ENCODE peak calls at places on chromosomes 4 and X, in four cellular contexts. U is suprapubic skin, F is body of pancreas, X is lung. W is an unnamed sample.

GRCh38 chr4:146646601-146647000 is 7.9 kb downstream of the POU4F2 start:
- DNase-seq in U (no peak), F (no peak), X (no peak), W (no peak)

GRCh38 chr4:137238456-137238855 is 293.8 kb downstream of the PCDH18 start:
- DNase-seq in U (no peak), F (no peak), X (no peak), W (no peak)

GRCh38 chr4:98746936-98747658 is 88.7 kb upstream of the TSPAN5 start:
- DNase-seq in U (no peak), F (no peak), X (no peak), W (no peak)

GRCh38 chr4:6688879-6689505 is 4.7 kb upstream of the S100P start:
- DNase-seq in U (no peak), F (no peak), X (no peak), W (no peak)

GRCh38 chr4:34181311-34181808 is 2063.0 kb downstream of the ARAP2 start:
- DNase-seq in U (no peak), F (no peak), X (no peak), W (no peak)

GRCh38 chr4:139740531-139741041 is 75.0 kb downstream of the MGST2 start:
- DNase-seq in U (peak; percentile 79), F (peak; percentile 74), X (peak; percentile 52), W (peak; percentile 85)

GRCh38 chr4:40340034-40340433 is 4.9 kb downstream of the CHRNA9 start:
- DNase-seq in U (no peak), F (no peak), X (no peak), W (no peak)

GRCh38 chr4:105113800-105114199 is 32.9 kb upstream of the TET2 start:
- DNase-seq in U (no peak), F (no peak), X (no peak), W (no peak)

GRCh38 chr4:169485791-169486742 is 126.3 kb downstream of the NEK1 start:
- DNase-seq in U (no peak), F (peak; percentile 33), X (no peak), W (no peak)

DNA sequence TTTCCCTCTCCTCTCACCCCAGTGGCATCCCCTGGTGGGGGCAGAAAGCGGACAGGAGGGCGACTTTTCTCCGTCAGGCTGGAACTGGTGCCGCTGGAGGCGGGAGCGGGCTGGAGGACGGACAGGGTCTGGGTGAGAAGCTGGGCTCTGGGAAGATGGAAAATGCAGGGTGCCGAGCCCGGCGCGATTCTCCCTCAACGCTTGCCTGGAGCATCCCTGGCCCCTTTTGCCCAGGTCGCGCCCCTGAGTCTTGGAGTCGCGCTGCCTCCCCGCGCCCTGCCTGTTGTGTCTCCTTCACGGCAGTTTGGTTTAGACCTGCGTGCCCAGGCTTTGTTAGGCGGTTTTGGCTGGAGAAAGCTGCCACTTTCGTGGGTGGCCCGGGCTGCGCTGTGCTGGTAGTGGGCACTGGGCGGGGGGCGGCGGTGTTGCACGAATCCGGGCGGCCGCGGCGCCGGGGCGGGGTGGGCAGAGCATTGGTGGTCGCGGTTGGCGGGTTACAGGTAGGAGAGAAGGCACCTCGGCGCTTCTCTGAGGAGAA is 2.0 kb downstream of the ADGRL3 start:
- DNase-seq in U (peak; percentile 49), F (no peak), X (no peak), W (peak; percentile 24)
- H3K4me3 ChIP-seq in U (peak overlapping the region; percentile 67), F (no peak overlapping the region), X (peak overlapping the region; percentile 51), W (peak overlapping the region; percentile 83)

DNA sequence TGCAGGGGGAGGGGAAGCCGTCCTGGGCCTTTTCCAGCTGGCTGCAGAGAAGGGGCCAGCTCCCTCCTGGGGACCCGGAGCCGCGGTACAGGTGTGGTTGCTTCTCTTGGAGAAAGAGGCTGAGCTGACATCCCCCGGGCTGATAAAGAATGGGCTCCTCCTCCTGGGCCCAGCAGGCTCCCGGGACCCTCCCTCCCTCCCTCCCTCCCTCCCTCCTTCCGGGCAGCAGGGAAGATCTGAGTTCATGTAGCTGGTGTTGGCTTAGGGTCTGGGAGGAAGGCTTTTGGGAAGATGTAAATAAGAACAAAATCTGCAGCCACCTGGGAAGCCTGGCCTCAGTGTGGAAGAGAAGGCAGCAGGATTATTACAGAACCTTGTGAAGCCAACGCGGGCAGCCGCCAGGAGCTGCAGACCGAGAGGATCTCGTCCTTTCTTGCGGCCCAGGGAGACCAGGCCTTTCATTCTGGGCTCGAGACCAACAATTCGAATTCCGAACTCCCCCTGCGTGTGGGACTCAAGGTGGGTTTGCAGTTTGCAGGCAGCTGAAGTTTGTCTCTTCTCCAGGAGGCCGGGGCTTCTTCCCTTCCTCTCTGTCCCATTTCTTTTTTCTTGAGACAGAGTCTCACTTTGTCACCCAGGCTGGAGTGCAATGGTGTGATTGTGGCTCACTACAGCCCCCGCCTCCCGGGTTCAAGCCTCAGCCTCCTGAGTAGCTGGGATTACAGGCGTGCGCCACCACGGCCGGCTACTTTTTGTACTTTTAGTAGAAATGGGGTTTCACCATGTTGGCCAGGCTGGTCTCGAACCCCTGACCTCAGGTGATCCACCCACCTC is at the start of gene PLCXD1:
- DNase-seq in U (peak; percentile 36), F (peak; percentile 27), X (no peak), W (no peak)
- H3K4me3 ChIP-seq in U (peak within 1 kb of the TSS; percentile 28), F (no peak within 1 kb of the TSS), X (no peak within 1 kb of the TSS), W (peak within 1 kb of the TSS; percentile 29)

GRCh38 chrX:37818031-37818430 is 29.3 kb downstream of the DYNLT3 start:
- DNase-seq in U (no peak), F (no peak), X (no peak), W (no peak)
- H3K4me3 ChIP-seq in U (no peak overlapping the region), F (no peak overlapping the region), X (no peak overlapping the region), W (no peak overlapping the region)

GRCh38 chrX:40170830-40171512 is 73.2 kb upstream of the BCOR start:
- DNase-seq in U (no peak), F (no peak), X (no peak), W (no peak)

GRCh38 chrX:40172169-40172979 is 74.6 kb upstream of the BCOR start:
- DNase-seq in U (peak; percentile 78), F (peak; percentile 67), X (peak; percentile 57), W (peak; percentile 84)

GRCh38 chrX:40169193-40170086 is 71.7 kb upstream of the BCOR start:
- DNase-seq in U (peak; percentile 69), F (peak; percentile 63), X (no peak), W (peak; percentile 70)

GRCh38 chrX:40172980-40173661 is 75.4 kb upstream of the BCOR start:
- DNase-seq in U (peak; percentile 4), F (no peak), X (no peak), W (no peak)

DNA sequence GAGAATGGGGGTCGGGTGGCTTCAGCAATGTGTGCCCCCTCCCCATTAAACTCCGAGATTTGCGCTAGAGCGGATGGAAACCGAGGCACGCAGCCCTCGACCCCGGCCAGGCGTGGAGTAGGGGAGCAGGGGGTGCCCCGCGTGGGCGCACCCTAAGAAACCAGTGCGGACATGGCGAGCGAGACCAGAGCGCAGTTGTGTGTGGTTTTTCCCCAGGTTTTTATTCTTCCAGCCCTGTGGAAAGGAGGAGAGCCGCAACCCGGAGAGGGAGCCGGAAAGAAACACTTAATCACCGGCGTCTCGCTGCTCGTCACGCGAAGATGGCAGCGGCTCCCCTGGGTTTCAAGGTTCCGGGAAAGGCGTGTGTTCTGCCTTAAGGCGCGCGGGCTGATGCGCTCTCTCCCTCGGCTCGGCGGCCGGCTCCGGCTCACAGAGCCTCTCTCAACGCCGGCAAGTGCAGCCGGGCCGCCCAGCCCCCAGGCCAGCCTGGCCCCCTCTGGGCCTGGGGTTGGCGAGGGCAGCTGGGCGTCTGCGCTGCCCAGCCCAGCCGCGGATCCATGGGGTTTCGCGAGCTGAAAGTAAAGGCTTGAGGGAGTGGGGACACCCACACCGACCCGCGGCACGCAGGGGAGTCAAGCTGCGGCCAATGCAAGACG is 73.9 kb upstream of the BCOR start:
- DNase-seq in U (peak; percentile 64), F (no peak), X (no peak), W (no peak)
- H3K4me3 ChIP-seq in U (peak overlapping the region; percentile 51), F (no peak overlapping the region), X (peak overlapping the region; percentile 34), W (peak overlapping the region; percentile 58)

GRCh38 chrX:6226646-6227444 is 1.8 kb downstream of the NLGN4X start:
- DNase-seq in U (no peak), F (no peak), X (no peak), W (no peak)
- H3K4me3 ChIP-seq in U (peak overlapping the region; percentile 39), F (no peak overlapping the region), X (peak overlapping the region; percentile 27), W (peak overlapping the region; percentile 29)

DNA sequence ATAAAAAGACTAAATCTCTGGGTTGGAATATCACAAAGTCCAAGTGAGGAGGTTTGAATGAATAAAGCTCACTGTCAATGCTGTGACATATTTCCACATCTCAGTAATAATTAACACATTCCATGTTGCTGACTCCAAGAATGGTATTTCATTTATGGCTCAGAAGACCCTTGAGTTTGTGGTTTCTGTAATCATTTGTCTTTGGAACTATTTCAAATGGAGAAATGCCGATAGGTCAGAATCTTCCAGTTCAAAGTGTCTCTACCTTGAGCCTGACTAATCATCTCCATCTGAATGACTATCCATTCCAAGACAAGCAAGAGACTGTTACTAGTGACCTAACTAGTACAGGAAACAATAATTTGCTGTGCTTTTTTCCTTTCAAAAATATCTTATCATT is 24.2 kb upstream of the SLC2A9 start:
- DNase-seq in U (no peak), F (no peak), X (no peak), W (no peak)
- H3K4me3 ChIP-seq in U (no peak overlapping the region), F (no peak overlapping the region), X (no peak overlapping the region), W (no peak overlapping the region)

GRCh38 chr4:158314756-158315487 is 104.6 kb downstream of the TMEM144 start:
- DNase-seq in U (no peak), F (no peak), X (no peak), W (no peak)
- H3K4me3 ChIP-seq in U (no peak overlapping the region), F (no peak overlapping the region), X (no peak overlapping the region), W (no peak overlapping the region)

DNA sequence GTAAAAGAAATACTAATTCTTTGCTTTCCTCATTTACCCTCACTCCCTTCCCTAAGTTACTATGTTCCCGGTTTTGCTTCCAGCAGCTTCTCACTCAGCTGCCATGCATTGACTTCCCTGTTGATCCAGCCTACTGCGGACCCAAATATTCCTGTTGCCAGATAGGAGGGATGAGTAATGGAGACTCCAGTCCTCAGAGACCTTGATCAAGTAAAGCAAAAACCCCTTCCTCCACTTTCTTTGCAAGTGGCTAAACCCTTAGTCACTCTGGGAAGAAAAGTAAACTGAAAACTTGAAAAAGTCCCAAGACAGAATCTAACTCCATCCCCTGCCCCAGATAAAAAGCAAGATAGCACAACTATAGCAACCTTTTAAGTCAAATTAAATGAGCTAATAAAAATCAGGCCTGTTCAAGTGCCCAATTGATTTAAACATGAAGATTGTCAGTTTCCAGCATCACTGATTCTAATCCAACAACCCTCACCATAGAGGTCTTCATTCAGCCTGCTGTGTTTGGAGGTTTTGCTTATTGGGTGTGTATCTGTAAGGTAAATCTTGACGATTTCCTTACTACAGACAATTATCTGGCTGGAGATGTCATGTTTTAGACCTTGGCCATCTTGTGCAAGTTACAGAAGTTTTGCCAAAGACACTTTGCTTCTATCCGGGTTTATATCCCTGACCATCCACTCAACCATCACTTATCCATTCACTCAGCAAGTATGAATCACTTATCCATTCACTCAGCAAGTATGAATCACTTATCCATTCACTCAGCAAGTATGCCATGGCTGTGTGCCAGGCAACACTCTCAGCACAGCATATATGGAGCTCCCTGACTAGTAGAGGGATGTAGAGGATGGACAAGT is 17.6 kb downstream of the FGFBP1 start:
- DNase-seq in U (no peak), F (peak; percentile 50), X (peak; percentile 84), W (peak; percentile 86)
- H3K4me3 ChIP-seq in U (no peak overlapping the region), F (no peak overlapping the region), X (no peak overlapping the region), W (no peak overlapping the region)

DNA sequence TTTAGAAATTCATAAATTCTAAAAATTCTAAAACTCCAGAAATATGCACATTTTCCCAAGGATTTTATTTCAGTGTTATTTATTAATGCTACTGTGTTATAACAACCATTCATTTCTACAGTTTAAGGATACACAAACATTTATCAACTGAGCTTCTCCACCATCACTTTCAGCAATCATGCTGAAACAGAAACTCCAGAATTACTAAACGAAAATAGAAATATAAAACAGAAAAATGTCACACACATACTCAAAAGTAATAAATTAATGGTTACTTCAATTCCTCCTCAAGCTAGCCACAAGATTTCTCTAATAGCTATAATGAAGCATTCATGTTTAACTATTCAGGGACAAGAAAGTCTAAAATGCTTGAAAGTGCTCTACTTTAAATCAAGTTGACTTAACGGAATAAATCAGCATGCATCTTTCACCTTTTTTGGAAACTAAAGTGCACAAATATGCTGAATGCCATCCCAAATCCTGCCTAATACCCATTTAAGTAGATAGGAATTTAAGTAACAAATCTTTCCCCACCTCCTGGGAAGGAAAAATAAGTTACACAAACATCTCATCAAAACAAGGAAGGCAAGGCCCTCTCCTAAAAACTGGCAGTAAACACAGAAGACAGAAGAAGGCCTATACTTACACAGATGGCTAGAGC is 563 bp downstream of the FAM13A start:
- DNase-seq in U (no peak), F (no peak), X (no peak), W (no peak)
- H3K4me3 ChIP-seq in U (peak overlapping the region; percentile 47), F (peak overlapping the region; percentile 4), X (peak overlapping the region; percentile 19), W (peak overlapping the region; percentile 53)